ENCODE peak calls at places on chromosome 14, in seven cellular contexts. F is right cardiac atrium; D is Peyer's patch; E is left lung; Y is CD8-positive, alpha-beta memory T cell; Z is body of pancreas; K is A549. P is an unnamed sample.

GRCh38 chr14:88551094-88551870 is 3.5 kb downstream of the PTPN21 start:
- DNase-seq in F (peak; percentile 91), Y (peak; percentile 13), E (peak; percentile 72), D (peak; percentile 80), Z (peak; percentile 87), K (peak; percentile 91), P (peak; percentile 82)

GRCh38 chr14:24430682-24431568 is 1.2 kb downstream of the KHNYN start:
- DNase-seq in D (no peak), Y (peak; percentile 55), F (peak; percentile 80), K (no peak), E (peak; percentile 70), Z (peak; percentile 26), P (no peak)

GRCh38 chr14:54610051-54610977 is 43.4 kb downstream of the SAMD4A start:
- DNase-seq in Z (no peak), Y (no peak), D (no peak), E (no peak), F (no peak), K (no peak), P (no peak)

GRCh38 chr14:104282332-104283196 is 144.2 kb downstream of the KIF26A start:
- DNase-seq in K (no peak), Z (peak; percentile 8), F (peak; percentile 51), D (peak; percentile 42), E (peak; percentile 22), Y (no peak), P (peak; percentile 80)

GRCh38 chr14:59925797-59926196 is 5.9 kb downstream of the LRRC9 start:
- DNase-seq in E (no peak), Z (no peak), F (no peak), D (no peak), K (no peak), Y (no peak), P (no peak)

GRCh38 chr14:75147423-75148071 is 20.7 kb upstream of the NEK9 start:
- DNase-seq in E (peak; percentile 83), Y (no peak), D (peak; percentile 75), Z (peak; percentile 86), F (peak; percentile 82), K (peak; percentile 31), P (no peak)

GRCh38 chr14:24277606-24278321 is 6.4 kb upstream of the RABGGTA start:
- DNase-seq in Y (no peak), Z (no peak), E (peak; percentile 70), K (no peak), D (no peak), F (peak; percentile 61), P (no peak)

GRCh38 chr14:103204852-103205540 is 81.7 kb downstream of the TNFAIP2 start:
- DNase-seq in E (no peak), K (peak; percentile 81), F (no peak), Y (no peak), Z (no peak), D (no peak), P (no peak)

GRCh38 chr14:103562385-103563088 is at the start of the genes BAG5 and COA8:
- DNase-seq in K (peak; percentile 89), E (peak; percentile 90), Y (peak; percentile 91), Z (peak; percentile 85), F (peak; percentile 95), D (peak; percentile 93), P (peak; percentile 90)

GRCh38 chr14:95134304-95134933 is 22.9 kb downstream of the DICER1 start:
- DNase-seq in F (peak; percentile 33), Z (no peak), D (no peak), Y (no peak), E (no peak), K (no peak), P (no peak)

GRCh38 chr14:104865631-104866441 is 768 bp downstream of the CEP170B start:
- DNase-seq in F (peak; percentile 87), Y (no peak), D (peak; percentile 79), Z (peak; percentile 68), E (peak; percentile 76), K (peak; percentile 58), P (peak; percentile 67)

GRCh38 chr14:94100847-94101246 is 9.7 kb upstream of the IFI27 start:
- DNase-seq in Z (no peak), E (no peak), D (no peak), F (no peak), Y (no peak), K (peak; percentile 12), P (no peak)

GRCh38 chr14:30974628-30975027 is 50.8 kb upstream of the AP4S1 start:
- DNase-seq in D (no peak), F (no peak), K (peak; percentile 42), Y (no peak), Z (no peak), E (no peak), P (no peak)

GRCh38 chr14:95814363-95815225 is 62.0 kb upstream of the TUNAR start:
- DNase-seq in K (no peak), Z (no peak), F (no peak), E (no peak), D (no peak), Y (no peak), P (no peak)

GRCh38 chr14:85535316-85535715 is 5.4 kb downstream of the FLRT2 start:
- DNase-seq in Z (no peak), F (no peak), K (no peak), D (no peak), Y (no peak), E (no peak), P (no peak)

GRCh38 chr14:106842687-106843086 is 1316.3 kb downstream of the TMEM121 start:
- DNase-seq in K (peak; percentile 56), F (no peak), D (peak; percentile 59), E (no peak), Z (peak; percentile 44), Y (no peak), P (no peak)

GRCh38 chr14:57179273-57179672 is 89.4 kb downstream of the EXOC5 start:
- DNase-seq in E (no peak), K (no peak), F (no peak), Y (no peak), D (no peak), Z (no peak), P (no peak)

GRCh38 chr14:104768437-104769323 is 15.7 kb downstream of the SIVA1 start:
- DNase-seq in Y (peak; percentile 84), E (peak; percentile 88), K (peak; percentile 86), F (peak; percentile 96), Z (peak; percentile 90), D (peak; percentile 96), P (peak; percentile 92)

GRCh38 chr14:68146812-68147211 is 327.2 kb downstream of the RAD51B start:
- DNase-seq in Z (peak; percentile 22), F (no peak), Y (no peak), D (no peak), E (no peak), K (peak; percentile 80), P (no peak)

GRCh38 chr14:91366749-91367148 is 50.9 kb downstream of the CCDC88C start:
- DNase-seq in Y (no peak), K (no peak), E (no peak), F (no peak), Z (peak; percentile 41), D (no peak), P (peak; percentile 21)

GRCh38 chr14:91364524-91365270 is 52.9 kb downstream of the CCDC88C start:
- DNase-seq in D (no peak), Y (no peak), K (no peak), Z (no peak), E (no peak), F (no peak), P (no peak)

GRCh38 chr14:91363776-91364523 is 53.7 kb downstream of the CCDC88C start:
- DNase-seq in Y (no peak), D (no peak), E (peak; percentile 80), F (no peak), Z (no peak), K (no peak), P (no peak)

GRCh38 chr14:91367173-91368171 is 50.1 kb downstream of the CCDC88C start:
- DNase-seq in K (peak; percentile 22), Y (peak; percentile 79), F (no peak), D (peak; percentile 87), Z (peak; percentile 67), E (peak; percentile 89), P (no peak)

DNA sequence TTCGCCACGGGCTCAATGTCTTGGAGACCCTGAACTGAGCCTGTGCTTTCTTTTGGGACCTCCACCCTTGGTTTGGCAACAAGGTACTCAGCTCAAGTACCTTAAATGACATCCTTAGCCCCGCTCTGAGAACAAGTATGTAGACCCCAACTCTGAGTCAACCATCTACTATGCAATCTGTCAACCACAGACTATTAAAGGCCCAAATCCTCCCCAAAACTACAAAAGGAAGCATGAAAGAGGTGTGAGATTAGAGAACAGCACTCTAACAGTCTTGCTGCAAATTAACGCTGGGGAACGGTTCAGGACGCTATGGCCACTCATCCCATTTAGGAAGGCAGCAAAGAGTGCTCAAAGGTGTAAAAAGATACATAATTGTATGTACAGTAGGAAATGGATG is 52.1 kb downstream of the CCDC88C start:
- DNase-seq in F (no peak), Z (no peak), D (no peak), K (no peak), Y (no peak), E (no peak), P (no peak)
- H3K27ac ChIP-seq in F (no peak overlapping the region), Z (no peak overlapping the region), D (peak overlapping the region; percentile 65), K (no peak overlapping the region), Y (no peak overlapping the region), E (no peak overlapping the region), P (no peak overlapping the region)

GRCh38 chr14:35287481-35288013 is 4.6 kb upstream of the PSMA6 start:
- DNase-seq in Y (no peak), D (peak; percentile 54), Z (peak; percentile 19), K (no peak), E (no peak), F (no peak), P (peak; percentile 70)

GRCh38 chr14:35286707-35287106 is 5.5 kb upstream of the PSMA6 start:
- DNase-seq in Z (no peak), Y (no peak), D (no peak), F (no peak), K (no peak), E (no peak), P (no peak)

GRCh38 chr14:35292051-35292769 is at the start of gene PSMA6:
- DNase-seq in F (peak; percentile 99), D (peak; percentile 100), E (peak; percentile 99), K (peak; percentile 99), Y (peak; percentile 99), Z (peak; percentile 99), P (peak; percentile 99)

GRCh38 chr14:35292770-35293561 is 784 bp downstream of the PSMA6 start:
- DNase-seq in K (no peak), Z (no peak), E (no peak), Y (no peak), F (no peak), D (no peak), P (no peak)

GRCh38 chr14:35289623-35290022 is 2.6 kb upstream of the PSMA6 start:
- DNase-seq in Y (no peak), K (no peak), Z (no peak), E (no peak), D (no peak), F (no peak), P (no peak)
- H3K4me1 ChIP-seq in Y (peaks cover 46% of the 10 kb centered on the region), K (peaks cover 18% of the 10 kb centered on the region), Z (peaks cover 28% of the 10 kb centered on the region), E (peaks cover 5% of the 10 kb centered on the region), D (no peaks in the 10 kb centered on the region), F (peaks cover 2% of the 10 kb centered on the region), P (peaks cover 31% of the 10 kb centered on the region)

DNA sequence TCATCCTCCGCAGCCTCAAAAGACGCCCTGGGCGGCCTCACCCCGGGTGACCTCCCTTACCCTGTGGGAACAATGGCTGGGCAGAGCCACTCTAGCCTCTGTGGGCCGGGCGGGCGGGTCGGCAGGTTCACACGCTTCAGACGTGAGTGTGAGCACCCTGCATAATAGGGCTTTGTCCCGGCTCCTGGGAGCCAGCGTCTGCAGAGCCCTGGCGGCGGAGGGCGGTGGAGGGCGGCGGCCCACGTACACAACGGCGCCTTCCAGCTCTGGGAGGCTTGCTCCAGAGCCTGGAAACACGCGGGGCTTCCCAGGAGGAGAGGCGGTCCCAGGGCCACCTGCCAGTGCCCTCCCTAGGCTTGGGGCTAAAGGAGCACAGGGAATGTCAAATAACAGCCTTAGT is 205.6 kb downstream of the BCL11B start:
- DNase-seq in Z (no peak), D (no peak), K (no peak), F (no peak), Y (no peak), E (no peak), P (peak; percentile 34)
- H3K27ac ChIP-seq in Z (peak overlapping the region; percentile 32), D (no peak overlapping the region), K (no peak overlapping the region), F (no peak overlapping the region), Y (no peak overlapping the region), E (no peak overlapping the region), P (no peak overlapping the region)

GRCh38 chr14:21211509-21211908 is 55.6 kb upstream of the OR5AU1 start:
- DNase-seq in F (no peak), Z (no peak), E (no peak), K (no peak), D (no peak), Y (no peak), P (no peak)
- H3K4me1 ChIP-seq in F (no peaks in the 10 kb centered on the region), Z (peaks cover 7% of the 10 kb centered on the region), E (no peaks in the 10 kb centered on the region), K (peaks cover 3% of the 10 kb centered on the region), D (no peaks in the 10 kb centered on the region), Y (peaks cover 27% of the 10 kb centered on the region), P (no peaks in the 10 kb centered on the region)